ENCODE peak calls at places on chromosomes 11 and 22, in eight cellular contexts. Z is amygdala; M is mucosa of descending colon; O is activated T-cell treated with anti-CD3 and anti-CD28 coated beads for 4 hours; R is tibial nerve; C is T-helper 1 cell; Q is renal cortical epithelial cell; W is stimulated activated CD4-positive, alpha-beta T cell treated with anti-CD3 and anti-CD28 coated beads, Interleukin-2, amount 100 ng/mL, for 48 hours. U is an unnamed sample.

GRCh38 chr11:79054636-79055035 is 386.2 kb downstream of the TENM4 start:
- DNase-seq in M (no peak), C (no peak), W (no peak), Z (no peak), R (no peak), O (no peak), Q (peak), U (no peak)

GRCh38 chr11:113296447-113297205 is 17.8 kb upstream of the TTC12 start:
- DNase-seq in Q (no peak), M (no peak), C (no peak), W (no peak), O (no peak), Z (no peak), R (no peak), U (no peak)

GRCh38 chr11:69828276-69828970 is 9.2 kb upstream of the FGF3 start:
- DNase-seq in R (no peak), Z (no peak), Q (no peak), M (no peak), W (no peak), C (no peak), O (no peak), U (no peak)

GRCh38 chr11:74019860-74020259 is 11.0 kb upstream of the UCP3 start:
- DNase-seq in C (no peak), O (peak), W (peak), R (no peak), M (no peak), Z (no peak), Q (peak), U (no peak)

GRCh38 chr11:121068787-121069186 is 32.3 kb upstream of the TECTA start:
- DNase-seq in R (no peak), Q (no peak), O (no peak), W (no peak), C (no peak), Z (no peak), M (no peak), U (no peak)

GRCh38 chr22:50507421-50507990 is at the start of gene LMF2:
- DNase-seq in R (peak), M (peak), O (peak), Q (no peak), C (peak), Z (peak), W (peak), U (peak)

GRCh38 chr11:69799582-69799981 is 19.6 kb downstream of the FGF3 start:
- DNase-seq in R (no peak), C (no peak), O (no peak), Q (peak), M (no peak), W (no peak), Z (no peak), U (no peak)

GRCh38 chr11:17730608-17731462 is 3.7 kb upstream of the KCNC1 start:
- DNase-seq in O (peak), C (no peak), Q (peak), R (peak), W (peak), Z (peak), M (no peak), U (peak)

GRCh38 chr11:72970557-72971118 is 156.4 kb downstream of the ATG16L2 start:
- DNase-seq in Z (no peak), O (no peak), C (no peak), M (no peak), W (no peak), R (no peak), Q (no peak), U (no peak)

GRCh38 chr11:12890476-12890875 is 118.6 kb upstream of the RASSF10 start:
- DNase-seq in Q (no peak), O (no peak), R (no peak), M (no peak), W (no peak), Z (no peak), C (no peak), U (no peak)

GRCh38 chr11:724733-725386 is 18.8 kb downstream of the EPS8L2 start:
- DNase-seq in R (no peak), C (no peak), Z (no peak), Q (no peak), M (peak), O (no peak), W (no peak), U (no peak)

GRCh38 chr11:95566151-95566670 is 223.4 kb downstream of the FAM76B start:
- DNase-seq in Q (peak), M (no peak), O (no peak), Z (no peak), W (no peak), C (no peak), R (no peak), U (no peak)